ENCODE peak calls at places on chromosomes 7 and 10, in ten cellular contexts. W, I, E, S, F, P, C, X, N and U are unnamed samples.

GRCh38 chr7:111532625-111533024 is 29.7 kb downstream of the IMMP2L start:
- DNase-seq in W (no peak), I (peak; percentile 14), E (no peak), S (peak; percentile 56), F (no peak), P (no peak), C (peak; percentile 85), X (no peak), N (peak; percentile 14), U (peak; percentile 60)

GRCh38 chr10:32650246-32650655 is 204.3 kb downstream of the CCDC7 start:
- DNase-seq in W (no peak), I (no peak), E (no peak), S (no peak), F (no peak), P (no peak), C (no peak), X (no peak), N (no peak), U (peak; percentile 5)

GRCh38 chr7:78043159-78043558 is 244.6 kb downstream of the PHTF2 start:
- DNase-seq in W (no peak), I (no peak), E (no peak), S (no peak), F (no peak), P (no peak), C (no peak), X (no peak), N (no peak), U (no peak)

GRCh38 chr7:55019329-55019690 is 493 bp downstream of the EGFR start:
- DNase-seq in W (peak; percentile 68), I (peak; percentile 67), E (no peak), S (peak; percentile 59), F (peak; percentile 37), P (peak; percentile 45), C (peak; percentile 51), X (peak; percentile 74), N (peak; percentile 46), U (peak; percentile 34)

GRCh38 chr7:74025745-74026144 is 2.2 kb upstream of the ELN start:
- DNase-seq in W (peak; percentile 28), I (no peak), E (no peak), S (no peak), F (no peak), P (no peak), C (no peak), X (no peak), N (no peak), U (no peak)

GRCh38 chr7:129612112-129613015 is 844 bp downstream of the NRF1 start:
- DNase-seq in W (peak; percentile 77), I (peak; percentile 70), E (peak; percentile 49), S (peak; percentile 56), F (peak; percentile 49), P (peak; percentile 50), C (peak; percentile 43), X (peak; percentile 49), N (peak; percentile 51), U (peak; percentile 61)

GRCh38 chr7:135510603-135511183 is 791 bp upstream of the CNOT4 start:
- DNase-seq in W (no peak), I (peak; percentile 41), E (no peak), S (no peak), F (no peak), P (peak; percentile 35), C (no peak), X (no peak), N (no peak), U (peak; percentile 45)

GRCh38 chr10:16933799-16934198 is 116.6 kb upstream of the RSU1 start:
- DNase-seq in W (no peak), I (peak; percentile 16), E (no peak), S (peak; percentile 19), F (no peak), P (no peak), C (no peak), X (no peak), N (no peak), U (peak; percentile 65)

GRCh38 chr7:7920056-7920455 is 48.5 kb upstream of the GLCCI1 start:
- DNase-seq in W (no peak), I (no peak), E (no peak), S (no peak), F (no peak), P (no peak), C (no peak), X (no peak), N (no peak), U (no peak)

GRCh38 chr7:66467887-66468286 is 160.8 kb upstream of the KCTD7 start:
- DNase-seq in W (no peak), I (no peak), E (no peak), S (no peak), F (no peak), P (no peak), C (no peak), X (no peak), N (no peak), U (no peak)

GRCh38 chr7:42832672-42833071 is 79.2 kb downstream of the C7orf25 start:
- DNase-seq in W (no peak), I (peak; percentile 9), E (no peak), S (no peak), F (no peak), P (peak; percentile 30), C (no peak), X (no peak), N (no peak), U (no peak)

GRCh38 chr7:42833411-42833810 is 78.5 kb downstream of the C7orf25 start:
- DNase-seq in W (no peak), I (peak; percentile 7), E (no peak), S (no peak), F (no peak), P (no peak), C (no peak), X (no peak), N (no peak), U (no peak)

GRCh38 chr7:42831051-42831952 is 80.6 kb downstream of the C7orf25 start:
- DNase-seq in W (no peak), I (peak; percentile 72), E (no peak), S (peak; percentile 49), F (peak; percentile 52), P (peak; percentile 70), C (no peak), X (peak; percentile 20), N (peak; percentile 50), U (peak; percentile 66)

GRCh38 chr7:42831953-42832522 is 79.8 kb downstream of the C7orf25 start:
- DNase-seq in W (no peak), I (no peak), E (no peak), S (no peak), F (no peak), P (no peak), C (no peak), X (no peak), N (no peak), U (no peak)
- TF ChIP-seq CTCF in W (no peak), I (no peak), E (no peak), S (no peak), F (no peak), P (no peak), C (no peak), X (no peak), N (no peak), U (no peak)

GRCh38 chr10:112262556-112262955 is 20.6 kb upstream of the TECTB start:
- DNase-seq in W (no peak), I (no peak), E (no peak), S (no peak), F (no peak), P (no peak), C (no peak), X (no peak), N (no peak), U (no peak)
- H3K4me3 ChIP-seq in W (no peak overlapping the region), I (no peak overlapping the region), E (no peak overlapping the region), S (no peak overlapping the region), F (no peak overlapping the region), P (no peak overlapping the region), C (no peak overlapping the region), X (no peak overlapping the region), N (no peak overlapping the region), U (no peak overlapping the region)

DNA sequence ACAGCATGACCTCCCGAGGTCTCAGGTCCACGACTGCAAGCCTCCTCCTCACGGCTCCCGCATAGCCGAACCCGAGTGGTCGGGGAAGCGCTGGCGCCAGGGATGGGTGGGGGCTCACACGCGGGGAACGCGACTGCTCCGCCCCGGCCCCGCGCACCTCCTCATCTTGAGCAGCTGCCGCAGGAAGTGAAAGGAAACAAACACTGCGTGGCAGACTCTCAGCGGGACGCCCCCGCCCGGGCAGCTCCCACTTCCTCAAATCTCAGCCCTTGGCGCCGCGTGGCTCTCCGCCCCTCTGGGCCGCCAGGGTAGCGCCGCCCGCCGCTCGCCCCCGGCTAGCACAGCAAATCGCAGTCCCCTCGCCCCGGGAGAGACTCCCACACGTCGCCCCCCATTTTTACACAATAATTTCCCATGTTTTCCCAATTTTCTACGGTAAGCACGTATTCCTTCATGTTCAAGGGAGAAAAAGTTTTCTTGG is at the start of gene TMEM243:
- DNase-seq in W (peak; percentile 93), I (peak; percentile 80), E (peak; percentile 90), S (peak; percentile 79), F (peak; percentile 69), P (peak; percentile 68), C (peak; percentile 71), X (peak; percentile 86), N (peak; percentile 71), U (peak; percentile 59)
- TF ChIP-seq CTCF in W (no peak), I (no peak), E (peak; percentile 15), S (peak; percentile 37), F (no peak), P (no peak), C (peak; percentile 6), X (peak; percentile 20), N (peak; percentile 22), U (no peak)

DNA sequence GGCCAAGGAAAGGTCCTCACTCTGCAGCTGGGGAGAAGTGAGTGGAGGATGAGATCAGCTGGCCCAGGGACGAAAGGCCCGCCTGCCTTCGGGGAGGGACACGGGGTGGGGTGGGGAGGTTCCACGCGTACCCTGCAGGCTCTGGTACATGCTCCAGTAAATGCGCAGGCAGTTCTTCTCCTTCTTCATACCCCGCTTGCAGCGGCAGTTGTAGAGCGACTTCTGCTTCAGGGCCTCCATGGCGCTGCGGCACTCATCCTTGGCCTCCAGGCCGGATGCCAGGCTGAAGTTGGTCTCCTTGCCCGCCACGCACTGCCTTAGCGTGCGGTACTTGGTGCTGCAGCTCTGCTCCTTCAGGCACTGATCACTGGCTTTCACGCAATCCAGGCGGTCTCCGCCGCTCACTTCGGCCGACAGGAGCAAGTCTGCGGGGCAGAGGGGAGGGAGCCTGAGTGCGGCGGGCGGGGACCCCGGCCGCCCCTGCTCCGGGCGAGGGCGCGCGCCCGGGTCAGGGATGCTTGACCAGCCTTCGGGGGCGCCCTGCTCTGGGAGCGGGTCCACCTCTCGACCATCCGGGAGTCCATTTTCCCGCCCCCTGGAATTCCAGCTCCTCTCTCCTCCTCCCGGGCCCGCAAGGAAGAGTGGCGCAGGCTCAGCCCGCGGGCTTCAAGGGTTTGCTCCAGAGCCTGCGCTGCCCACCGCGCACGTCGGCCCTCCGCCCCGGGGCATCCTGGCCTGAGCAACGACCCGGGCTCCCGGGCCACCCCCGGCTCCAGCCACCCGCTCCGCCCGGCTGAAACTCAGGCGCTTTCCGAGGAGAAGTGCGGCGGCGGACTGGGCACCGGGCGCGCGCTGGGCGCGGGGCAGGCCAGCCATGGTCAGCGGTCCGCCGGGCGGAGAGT is 2.1 kb downstream of the GFRA1 start:
- DNase-seq in W (no peak), I (peak; percentile 55), E (no peak), S (no peak), F (no peak), P (no peak), C (no peak), X (no peak), N (peak; percentile 44), U (no peak)
- H3K4me3 ChIP-seq in W (no peak overlapping the region), I (peak overlapping the region; percentile 74), E (peak overlapping the region; percentile 50), S (peak overlapping the region; percentile 60), F (peak overlapping the region; percentile 62), P (no peak overlapping the region), C (no peak overlapping the region), X (peak overlapping the region; percentile 42), N (peak overlapping the region; percentile 45), U (no peak overlapping the region)

GRCh38 chr10:123361832-123362231 is 207.6 kb downstream of the BUB3 start:
- DNase-seq in W (no peak), I (no peak), E (no peak), S (no peak), F (no peak), P (no peak), C (no peak), X (no peak), N (no peak), U (no peak)
- TF ChIP-seq CTCF in W (no peak), I (no peak), E (no peak), S (no peak), F (no peak), P (no peak), C (no peak), X (no peak), N (no peak), U (no peak)